ENCODE peak calls at places on chromosomes 12 and 14, in six cellular contexts. W is lower leg skin, T is HepG2, A is ovary, K is uterus, H is esophagus squamous epithelium. V is an unnamed sample.

GRCh38 chr14:24171422-24172260 is at the start of gene REC8:
- DNase-seq in W (no peak), H (no peak), T (no peak), K (peak; percentile 50), A (peak; percentile 85), V (peak; percentile 89)

GRCh38 chr12:109346920-109347319 is 780 bp upstream of the MYO1H start:
- DNase-seq in H (no peak), T (no peak), A (no peak), W (no peak), K (no peak), V (no peak)

GRCh38 chr12:46998811-46999368 is 80.5 kb upstream of the PCED1B start:
- DNase-seq in K (no peak), W (no peak), H (no peak), A (no peak), T (no peak), V (no peak)

GRCh38 chr12:3988519-3989217 is 115.5 kb upstream of the PARP11 start:
- DNase-seq in W (no peak), H (no peak), T (no peak), K (no peak), A (no peak), V (no peak)

GRCh38 chr12:100476013-100476751 is 2.5 kb downstream of the NR1H4 start:
- DNase-seq in T (peak; percentile 78), H (no peak), W (no peak), A (no peak), K (no peak), V (no peak)

GRCh38 chr14:72753044-72753710 is 140.7 kb downstream of the DPF3 start:
- DNase-seq in K (no peak), H (no peak), A (no peak), T (no peak), W (no peak), V (no peak)

GRCh38 chr14:103139371-103140016 is 16.2 kb downstream of the TNFAIP2 start:
- DNase-seq in W (no peak), K (no peak), T (no peak), H (no peak), A (no peak), V (no peak)

GRCh38 chr12:131911851-131912525 is 17.1 kb upstream of the PUS1 start:
- DNase-seq in W (no peak), T (no peak), K (no peak), A (no peak), H (no peak), V (no peak)

GRCh38 chr14:76329150-76329881 is 46.6 kb upstream of the ESRRB start:
- DNase-seq in K (no peak), A (no peak), T (no peak), H (no peak), W (no peak), V (no peak)

GRCh38 chr14:21107360-21107781 is 6.5 kb downstream of the TMEM253 start:
- DNase-seq in H (no peak), A (no peak), T (no peak), W (no peak), K (no peak), V (no peak)

GRCh38 chr12:113955109-113955970 is 10.8 kb downstream of the RBM19 start:
- DNase-seq in W (no peak), T (peak; percentile 49), H (no peak), K (no peak), A (no peak), V (no peak)

GRCh38 chr12:53700567-53700966 is 24.7 kb upstream of the ATP5MC2 start:
- DNase-seq in K (no peak), T (no peak), H (no peak), A (no peak), W (no peak), V (no peak)

GRCh38 chr12:42469355-42470006 is 120.1 kb downstream of the PRICKLE1 start:
- DNase-seq in K (no peak), H (no peak), T (no peak), W (no peak), A (no peak), V (peak; percentile 42)

GRCh38 chr12:1706284-1707016 is 15.6 kb downstream of the ADIPOR2 start:
- DNase-seq in K (no peak), T (no peak), W (no peak), H (no peak), A (no peak), V (no peak)

GRCh38 chr12:45130881-45131281 is 80.0 kb upstream of the DBX2 start:
- DNase-seq in W (no peak), T (peak; percentile 28), K (peak; percentile 34), H (no peak), A (peak; percentile 54), V (peak; percentile 15)

GRCh38 chr14:48391661-48392060 is 716.3 kb upstream of the MDGA2 start:
- DNase-seq in T (no peak), A (no peak), K (no peak), W (no peak), H (no peak), V (no peak)

GRCh38 chr12:58765076-58765475 is 155.2 kb downstream of the LRIG3 start:
- DNase-seq in A (no peak), K (no peak), T (no peak), H (no peak), W (no peak), V (no peak)

GRCh38 chr14:91714805-91715204 is 17.1 kb downstream of the CATSPERB start:
- DNase-seq in W (no peak), A (no peak), T (no peak), K (no peak), H (no peak), V (no peak)

GRCh38 chr12:58887071-58887470 is 33.2 kb downstream of the LRIG3 start:
- DNase-seq in T (no peak), K (no peak), A (no peak), H (no peak), W (no peak), V (no peak)

GRCh38 chr12:68067762-68068376 is 78.6 kb downstream of the IFNG-AS1 start:
- DNase-seq in W (no peak), A (no peak), K (no peak), T (peak; percentile 11), H (no peak), V (no peak)

GRCh38 chr12:116609715-116610114 is 50.5 kb downstream of the MAP1LC3B2 start:
- DNase-seq in K (no peak), W (no peak), H (no peak), A (no peak), T (no peak), V (no peak)

DNA sequence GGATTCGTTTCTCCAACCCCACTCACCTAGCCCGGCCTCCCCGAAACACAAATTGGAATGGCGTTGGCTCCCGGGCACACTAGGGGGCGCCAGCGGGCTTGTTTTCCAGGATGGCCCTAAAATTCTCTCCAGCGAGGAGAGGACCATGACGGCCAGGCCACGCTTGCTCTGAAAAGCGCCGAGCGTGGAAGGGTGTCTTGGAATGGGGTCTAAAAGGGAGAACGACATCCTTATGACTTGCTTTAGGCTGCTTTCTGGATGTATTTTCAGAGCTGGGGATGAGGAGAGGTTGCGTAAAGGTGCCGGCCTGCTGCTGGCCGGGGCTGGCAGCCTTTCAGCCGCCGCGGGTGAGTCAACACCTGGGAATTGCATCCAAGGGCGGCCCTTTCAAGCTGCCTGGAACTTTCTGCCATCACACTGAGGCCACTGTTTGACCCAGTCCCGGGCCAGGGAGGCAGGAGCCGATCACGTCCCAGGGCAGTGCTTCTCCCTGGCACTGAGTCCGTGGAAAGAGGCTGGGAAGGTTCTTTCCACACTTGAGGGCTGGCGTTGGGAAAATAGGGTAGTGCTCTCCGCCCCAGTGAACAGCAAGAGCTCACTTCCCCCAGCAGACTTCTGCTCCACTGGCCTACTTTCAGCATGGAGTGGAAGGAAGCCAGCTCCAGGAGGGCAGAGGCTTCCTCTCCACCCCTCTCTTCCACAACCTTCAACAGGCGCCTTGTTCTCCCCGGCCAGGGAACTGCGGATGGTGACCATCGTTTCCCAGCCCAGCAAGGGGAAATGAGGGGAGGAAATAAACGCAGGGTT is 216.2 kb downstream of the TTC8 start:
- DNase-seq in K (peak; percentile 91), H (no peak), T (peak; percentile 93), A (peak; percentile 94), W (peak; percentile 98), V (peak; percentile 58)
- TF ChIP-seq POLR2A in K (no peak), H (no peak), T (peak; percentile 58), A (peak; percentile 32), W (no peak), V (no peak)

GRCh38 chr12:49558526-49558925 is 9.4 kb downstream of the MCRS1 start:
- DNase-seq in K (no peak), A (no peak), W (no peak), T (no peak), H (no peak), V (no peak)
- TF ChIP-seq POLR2A in K (no peak), A (no peak), W (no peak), T (no peak), H (no peak), V (no peak)

DNA sequence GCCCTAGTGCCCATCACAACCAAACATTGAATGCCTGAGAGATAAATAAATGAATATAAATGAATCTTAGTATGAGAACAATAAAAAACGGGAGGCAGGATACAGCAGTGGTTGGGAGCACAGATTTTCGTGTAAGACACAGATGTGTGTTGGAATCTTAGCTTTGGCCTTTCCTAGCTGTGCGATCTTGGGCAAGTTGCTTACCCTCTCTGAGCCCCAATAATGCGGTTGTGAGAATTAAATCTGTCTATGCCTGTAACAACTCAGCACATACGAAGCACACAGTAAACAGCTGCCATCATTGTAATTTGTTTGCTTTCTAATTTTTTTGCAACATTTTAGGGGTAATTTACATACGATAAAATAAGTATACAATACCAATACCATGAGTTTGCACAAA is 89.8 kb downstream of the SRRM4 start:
- DNase-seq in W (no peak), K (no peak), A (no peak), T (no peak), H (no peak), V (no peak)
- TF ChIP-seq POLR2A in W (no peak), K (no peak), A (no peak), T (no peak), H (no peak), V (no peak)

GRCh38 chr14:94374749-94375148 is 13.7 kb downstream of the SERPINA1 start:
- DNase-seq in W (no peak), A (no peak), H (no peak), K (no peak), T (no peak), V (no peak)
- TF ChIP-seq POLR2A in W (no peak), A (no peak), H (no peak), K (no peak), T (no peak), V (no peak)

GRCh38 chr12:106140223-106140986 is 1.7 kb upstream of the NUAK1 start:
- DNase-seq in K (no peak), W (peak; percentile 83), H (no peak), A (no peak), T (no peak), V (no peak)
- TF ChIP-seq POLR2A in K (no peak), W (no peak), H (no peak), A (no peak), T (no peak), V (no peak)

GRCh38 chr14:105738638-105739037 is 212.3 kb downstream of the TMEM121 start:
- DNase-seq in K (no peak), A (no peak), H (no peak), T (no peak), W (no peak), V (no peak)
- TF ChIP-seq POLR2A in K (no peak), A (no peak), H (no peak), T (no peak), W (no peak), V (no peak)